ENCODE peak calls at places on chromosomes 6 and 20, in ten cellular contexts. B is tibial artery, V is GM23338, R is fibroblast of lung, L is OCI-LY7, F is cardiac muscle cell, A is left ventricle myocardium inferior, P is HCT116, E is adrenal gland, U is sigmoid colon. G is an unnamed sample.

GRCh38 chr6:41687501-41688175 is 47.8 kb downstream of the TFEB start:
- DNase-seq in B (peak; percentile 40), V (peak; percentile 87), R (no peak), L (no peak), F (no peak), A (no peak), P (no peak), E (no peak), U (no peak), G (no peak)

GRCh38 chr20:50577175-50578018 is 67.2 kb downstream of the PTPN1 start:
- DNase-seq in B (peak; percentile 64), V (no peak), R (no peak), L (no peak), F (no peak), A (peak; percentile 82), P (no peak), E (peak; percentile 62), U (peak; percentile 87), G (no peak)

GRCh38 chr20:11918280-11918952 is 723 bp downstream of the BTBD3 start:
- DNase-seq in B (no peak), V (no peak), R (no peak), L (no peak), F (no peak), A (no peak), P (no peak), E (peak; percentile 4), U (no peak), G (no peak)

GRCh38 chr20:43516251-43516824 is 8.8 kb downstream of the L3MBTL1 start:
- DNase-seq in B (no peak), V (no peak), R (no peak), L (no peak), F (no peak), A (no peak), P (no peak), E (no peak), U (no peak), G (no peak)

GRCh38 chr6:167907837-167908681 is 81.3 kb downstream of the AFDN start:
- DNase-seq in B (no peak), V (peak; percentile 22), R (peak; percentile 19), L (peak; percentile 5), F (peak; percentile 44), A (no peak), P (peak; percentile 18), E (peak; percentile 10), U (no peak), G (peak; percentile 11)

GRCh38 chr6:32223258-32224235 is at the start of gene NOTCH4:
- DNase-seq in B (peak; percentile 51), V (no peak), R (no peak), L (no peak), F (no peak), A (peak; percentile 47), P (no peak), E (peak; percentile 32), U (no peak), G (no peak)

GRCh38 chr6:27668442-27669275 is 195.8 kb upstream of the ZNF184 start:
- DNase-seq in B (no peak), V (peak; percentile 88), R (peak; percentile 88), L (peak; percentile 30), F (peak; percentile 60), A (no peak), P (peak; percentile 80), E (no peak), U (no peak), G (peak; percentile 81)

GRCh38 chr6:73476722-73477121 is 15.2 kb downstream of the MTO1 start:
- DNase-seq in B (no peak), V (no peak), R (no peak), L (no peak), F (no peak), A (no peak), P (no peak), E (no peak), U (no peak), G (no peak)

GRCh38 chr6:73731285-73731684 is 35.3 kb downstream of the CD109 start:
- DNase-seq in B (no peak), V (no peak), R (no peak), L (no peak), F (no peak), A (no peak), P (no peak), E (no peak), U (no peak), G (no peak)

GRCh38 chr20:14963262-14963663 is 625.9 kb upstream of the FLRT3 start:
- DNase-seq in B (no peak), V (no peak), R (peak; percentile 50), L (no peak), F (peak; percentile 4), A (no peak), P (peak; percentile 26), E (no peak), U (no peak), G (no peak)

GRCh38 chr6:33988121-33989015 is 157.5 kb downstream of the GRM4 start:
- DNase-seq in B (peak; percentile 51), V (no peak), R (no peak), L (no peak), F (no peak), A (no peak), P (no peak), E (no peak), U (no peak), G (peak; percentile 6)

GRCh38 chr20:2451939-2452732 is 18.5 kb downstream of the SNRPB start:
- DNase-seq in B (no peak), V (peak; percentile 91), R (peak; percentile 55), L (peak; percentile 54), F (peak; percentile 87), A (peak; percentile 42), P (peak; percentile 48), E (peak; percentile 77), U (peak; percentile 79), G (peak; percentile 65)

GRCh38 chr20:36098364-36098763 is 56.2 kb upstream of the EPB41L1 start:
- DNase-seq in B (no peak), V (no peak), R (peak; percentile 63), L (peak; percentile 95), F (peak; percentile 83), A (no peak), P (no peak), E (peak; percentile 54), U (no peak), G (no peak)

GRCh38 chr20:36102809-36103596 is 51.5 kb upstream of the EPB41L1 start:
- DNase-seq in B (no peak), V (no peak), R (no peak), L (no peak), F (peak; percentile 34), A (no peak), P (no peak), E (peak; percentile 23), U (no peak), G (no peak)

GRCh38 chr20:36099106-36099505 is 55.4 kb upstream of the EPB41L1 start:
- DNase-seq in B (no peak), V (no peak), R (no peak), L (no peak), F (no peak), A (no peak), P (no peak), E (no peak), U (no peak), G (no peak)

GRCh38 chr20:36102306-36102705 is 52.2 kb upstream of the EPB41L1 start:
- DNase-seq in B (no peak), V (no peak), R (no peak), L (no peak), F (no peak), A (no peak), P (no peak), E (no peak), U (no peak), G (no peak)

GRCh38 chr20:36101201-36101600 is 53.3 kb upstream of the EPB41L1 start:
- DNase-seq in B (no peak), V (no peak), R (no peak), L (peak; percentile 49), F (no peak), A (no peak), P (no peak), E (no peak), U (no peak), G (no peak)
- H3K4me1 ChIP-seq in B (peaks cover 38% of the 10 kb centered on the region), V (peaks cover 18% of the 10 kb centered on the region), R (peaks cover 4% of the 10 kb centered on the region), L (peaks cover 61% of the 10 kb centered on the region), F (peaks cover 40% of the 10 kb centered on the region), A (peaks cover 29% of the 10 kb centered on the region), P (peaks cover 40% of the 10 kb centered on the region), E (peaks cover 6% of the 10 kb centered on the region), U (peaks cover 6% of the 10 kb centered on the region), G (peaks cover 14% of the 10 kb centered on the region)

DNA sequence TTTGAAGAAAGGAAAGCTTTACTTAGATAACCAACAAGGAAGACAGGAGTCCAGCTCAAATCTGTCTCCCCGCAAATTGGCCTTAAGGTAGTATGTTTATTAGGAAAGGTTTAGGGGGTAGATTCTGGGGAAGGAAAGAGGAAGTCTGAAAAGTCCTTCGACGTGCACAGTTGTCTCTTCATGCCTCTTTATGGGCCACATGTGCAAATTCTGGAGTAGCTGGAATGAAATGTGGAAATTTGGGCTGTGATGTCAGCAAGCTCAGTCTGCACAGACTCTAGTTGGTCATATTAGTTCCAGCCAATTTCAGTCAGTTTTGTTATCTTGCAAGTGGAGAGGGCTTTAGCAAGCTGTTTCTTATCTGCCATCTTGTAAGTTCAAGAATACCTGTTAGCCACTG is 50.1 kb downstream of the NUP153 start:
- DNase-seq in B (no peak), V (no peak), R (peak; percentile 29), L (no peak), F (peak; percentile 34), A (no peak), P (no peak), E (no peak), U (no peak), G (no peak)
- H3K36me3 ChIP-seq in B (peaks cover 21% of the 10 kb centered on the region), V (peaks cover 32% of the 10 kb centered on the region), R (no peaks in the 10 kb centered on the region), L (peaks cover 97% of the 10 kb centered on the region), F (peaks cover 22% of the 10 kb centered on the region), A (peaks cover 42% of the 10 kb centered on the region), P (peaks cover 45% of the 10 kb centered on the region), E (peaks cover 11% of the 10 kb centered on the region), U (no peaks in the 10 kb centered on the region), G (peaks cover 63% of the 10 kb centered on the region)

DNA sequence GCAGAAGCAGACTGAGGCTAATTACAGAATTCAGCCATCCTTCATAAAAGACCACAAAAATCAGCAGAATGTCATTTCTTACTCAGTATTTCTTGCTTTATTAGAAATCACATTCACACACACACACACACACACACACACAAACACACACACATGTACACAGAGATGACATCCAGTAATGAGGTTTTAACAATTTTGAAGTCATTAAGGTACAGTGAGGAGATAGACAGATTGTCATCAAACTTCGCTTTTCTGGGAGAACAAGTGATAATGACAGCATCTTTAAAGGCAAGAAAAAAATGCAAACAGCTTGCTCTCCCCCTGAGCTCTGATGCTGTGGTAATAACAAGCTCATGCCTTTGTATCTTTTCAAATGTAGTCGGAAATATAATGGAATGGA is 184.4 kb upstream of the RNF217 start:
- DNase-seq in B (no peak), V (no peak), R (no peak), L (no peak), F (no peak), A (no peak), P (no peak), E (no peak), U (no peak), G (no peak)
- H3K4me3 ChIP-seq in B (no peak overlapping the region), V (no peak overlapping the region), R (no peak overlapping the region), L (no peak overlapping the region), F (no peak overlapping the region), A (no peak overlapping the region), P (no peak overlapping the region), E (no peak overlapping the region), U (no peak overlapping the region), G (no peak overlapping the region)

DNA sequence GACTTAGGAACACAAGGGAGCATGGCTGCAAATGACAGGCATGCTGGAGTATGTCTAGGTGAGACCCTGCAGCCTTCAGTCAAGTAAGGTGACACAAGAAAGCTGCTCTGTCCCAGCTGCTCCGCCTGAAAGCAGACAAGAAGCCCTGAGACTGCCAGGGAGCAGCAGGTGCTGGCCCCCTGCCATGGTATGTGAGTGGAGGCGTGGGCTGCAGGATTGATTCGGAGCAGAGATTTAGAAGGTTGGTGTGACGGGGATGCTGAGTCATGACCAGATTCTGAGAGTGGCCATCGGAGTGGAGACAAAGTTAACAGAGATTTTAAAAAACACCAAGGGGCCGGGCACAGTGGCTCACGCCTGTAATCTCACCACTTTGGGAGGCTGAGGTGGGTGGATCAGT is 17.8 kb downstream of the LRP11 start:
- DNase-seq in B (no peak), V (no peak), R (peak; percentile 96), L (no peak), F (peak; percentile 85), A (no peak), P (no peak), E (peak; percentile 88), U (peak; percentile 73), G (no peak)
- H3K4me1 ChIP-seq in B (peaks cover 15% of the 10 kb centered on the region), V (no peaks in the 10 kb centered on the region), R (peaks cover 31% of the 10 kb centered on the region), L (peaks cover under 1% of the 10 kb centered on the region), F (no peaks in the 10 kb centered on the region), A (peaks cover 18% of the 10 kb centered on the region), P (peaks cover 39% of the 10 kb centered on the region), E (peaks cover 27% of the 10 kb centered on the region), U (peaks cover 25% of the 10 kb centered on the region), G (no peaks in the 10 kb centered on the region)

G was measured in HAP-1.